ENCODE peak calls at places on chromosome 11, in ten cellular contexts. A, G, J, X, W, B, I, O, M and F are unnamed samples.

GRCh38 chr11:7415537-7415817 is 69.8 kb upstream of the OLFML1 start:
- DNase-seq in A (no peak), B (no peak), X (no peak), G (no peak), O (no peak), J (no peak), W (no peak), I (no peak), M (no peak), F (no peak)

GRCh38 chr11:130783322-130783721 is 133.0 kb downstream of the SNX19 start:
- DNase-seq in A (no peak), G (no peak), X (no peak), W (no peak), M (no peak), O (peak), I (no peak), B (no peak), J (no peak), F (no peak)

GRCh38 chr11:113473983-113474361 is 1.2 kb downstream of the DRD2 start:
- DNase-seq in W (no peak), X (no peak), I (no peak), A (no peak), M (no peak), J (no peak), G (no peak), O (no peak), B (no peak), F (no peak)

GRCh38 chr11:64090811-64091516 is 55.2 kb downstream of the FLRT1 start:
- DNase-seq in O (peak), J (peak), G (no peak), B (no peak), A (peak), X (peak), M (peak), I (no peak), W (peak), F (no peak)

GRCh38 chr11:15565846-15566245 is 451.1 kb downstream of the INSC start:
- DNase-seq in X (no peak), I (no peak), G (no peak), O (no peak), W (no peak), B (no peak), J (no peak), M (no peak), A (no peak), F (no peak)

GRCh38 chr11:1889941-1890855 is 1.5 kb downstream of the PRR33 start:
- DNase-seq in G (no peak), A (no peak), B (no peak), X (no peak), O (no peak), I (no peak), W (no peak), J (no peak), M (no peak), F (no peak)

GRCh38 chr11:8839957-8840945 is 70.7 kb upstream of the AKIP1 start:
- DNase-seq in W (peak), O (peak), X (no peak), I (peak), G (peak), M (peak), A (peak), J (peak), B (peak), F (no peak)

GRCh38 chr11:15175780-15176179 is 61.1 kb downstream of the INSC start:
- DNase-seq in B (no peak), A (peak), W (no peak), O (no peak), G (no peak), I (no peak), J (no peak), M (no peak), X (no peak), F (no peak)

GRCh38 chr11:70073188-70073817 is 4.8 kb upstream of the ANO1 start:
- DNase-seq in B (no peak), J (no peak), G (peak), I (no peak), W (peak), O (peak), M (no peak), A (peak), X (no peak), F (no peak)

GRCh38 chr11:2186669-2187266 is 15.2 kb upstream of the TH start:
- DNase-seq in M (peak), O (peak), I (peak), G (peak), X (no peak), W (no peak), B (no peak), J (peak), A (peak), F (no peak)

GRCh38 chr11:65432133-65432650 is 9.6 kb downstream of the NEAT1 start:
- DNase-seq in X (no peak), W (peak), G (no peak), I (no peak), A (no peak), M (peak), B (no peak), O (peak), J (no peak), F (no peak)

GRCh38 chr11:71282581-71283351 is 30.4 kb upstream of the SHANK2 start:
- DNase-seq in W (no peak), O (no peak), X (no peak), M (no peak), I (peak), G (peak), A (peak), J (no peak), B (peak), F (no peak)

GRCh38 chr11:4862447-4863236 is 13.6 kb upstream of the OR51S1 start:
- DNase-seq in I (no peak), A (peak), J (peak), O (no peak), B (no peak), X (no peak), M (no peak), G (peak), W (no peak), F (no peak)

GRCh38 chr11:15743244-15743629 is 613.1 kb downstream of the SOX6 start:
- DNase-seq in B (no peak), G (no peak), I (no peak), A (no peak), W (no peak), X (no peak), J (no peak), M (no peak), O (no peak), F (no peak)

GRCh38 chr11:130581631-130582030 is 133.2 kb downstream of the ADAMTS15 start:
- DNase-seq in W (peak), M (peak), I (no peak), O (peak), J (peak), X (no peak), G (no peak), B (no peak), A (no peak), F (no peak)

GRCh38 chr11:120135838-120136237 is 2.1 kb downstream of the TRIM29 start:
- DNase-seq in M (no peak), O (no peak), G (no peak), B (peak), A (no peak), I (no peak), W (no peak), X (no peak), J (no peak), F (no peak)

GRCh38 chr11:69000831-69001245 is 12.2 kb downstream of the MRGPRF start:
- DNase-seq in A (peak), G (peak), I (peak), J (no peak), X (no peak), W (peak), B (peak), O (peak), M (peak), F (peak)

GRCh38 chr11:77775941-77776340 is 44.6 kb downstream of the RSF1 start:
- DNase-seq in O (no peak), A (no peak), J (no peak), X (no peak), M (no peak), G (no peak), B (no peak), I (no peak), W (no peak), F (no peak)

GRCh38 chr11:125376117-125376516 is 119.9 kb downstream of the FEZ1 start:
- DNase-seq in G (peak), O (peak), X (no peak), W (no peak), B (no peak), A (peak), M (no peak), J (peak), I (no peak), F (no peak)

GRCh38 chr11:96242191-96242845 is 100.7 kb downstream of the MAML2 start:
- DNase-seq in J (no peak), O (peak), B (no peak), G (no peak), W (peak), I (no peak), M (peak), X (peak), A (no peak), F (no peak)

GRCh38 chr11:44611687-44612437 is 46.4 kb downstream of the CD82 start:
- DNase-seq in X (no peak), A (no peak), M (no peak), O (no peak), G (no peak), W (no peak), B (no peak), J (peak), I (no peak), F (no peak)

GRCh38 chr11:35040221-35040942 is 98.6 kb upstream of the CD44 start:
- DNase-seq in W (peak), M (peak), O (peak), I (no peak), J (no peak), A (no peak), B (no peak), X (no peak), G (no peak), F (no peak)

GRCh38 chr11:74462009-74462408 is 5.3 kb downstream of the KCNE3 start:
- DNase-seq in W (peak), J (peak), M (peak), G (no peak), B (peak), X (no peak), I (peak), A (peak), O (peak), F (peak)

GRCh38 chr11:78227906-78228305 is 39.2 kb downstream of the USP35 start:
- DNase-seq in J (no peak), X (no peak), I (no peak), M (no peak), B (no peak), A (no peak), G (no peak), O (no peak), W (no peak), F (no peak)

GRCh38 chr11:134509381-134510068 is 97.5 kb upstream of the B3GAT1 start:
- DNase-seq in X (no peak), W (no peak), I (no peak), O (no peak), J (no peak), G (no peak), A (peak), B (no peak), M (no peak), F (peak)

GRCh38 chr11:125903753-125904659 is at the start of gene DDX25:
- DNase-seq in J (peak), O (no peak), W (no peak), M (no peak), G (peak), X (no peak), A (peak), I (no peak), B (no peak), F (no peak)

GRCh38 chr11:17763244-17763643 is 28.7 kb downstream of the KCNC1 start:
- DNase-seq in X (no peak), M (no peak), W (no peak), I (no peak), B (no peak), G (no peak), A (no peak), O (no peak), J (no peak), F (peak)

GRCh38 chr11:45289369-45289768 is 3.2 kb upstream of the SYT13 start:
- DNase-seq in M (peak), J (no peak), G (no peak), B (no peak), O (peak), A (no peak), I (no peak), W (peak), X (no peak), F (no peak)

GRCh38 chr11:128862913-128863660 is 4.0 kb downstream of the KCNJ1 start:
- DNase-seq in A (no peak), M (peak), W (peak), X (no peak), I (no peak), G (no peak), O (peak), B (no peak), J (no peak), F (no peak)

GRCh38 chr11:65528819-65529350 is 4.0 kb downstream of the SCYL1 start:
- DNase-seq in G (no peak), X (no peak), A (no peak), I (no peak), W (no peak), M (no peak), B (no peak), O (no peak), J (no peak), F (no peak)

GRCh38 chr11:60776167-60776566 is 9.0 kb upstream of the MS4A10 start:
- DNase-seq in A (no peak), X (no peak), W (no peak), G (no peak), B (no peak), O (no peak), I (no peak), M (no peak), J (no peak), F (peak)

GRCh38 chr11:60775420-60775961 is 9.6 kb upstream of the MS4A10 start:
- DNase-seq in B (peak), X (peak), M (peak), A (peak), I (peak), G (peak), O (peak), J (peak), W (peak), F (peak)

GRCh38 chr11:60777106-60777505 is 8.0 kb upstream of the MS4A10 start:
- DNase-seq in J (no peak), G (no peak), W (no peak), A (no peak), O (no peak), B (no peak), X (no peak), I (no peak), M (no peak), F (peak)

GRCh38 chr11:60780065-60780464 is 5.1 kb upstream of the MS4A10 start:
- DNase-seq in G (no peak), M (no peak), J (no peak), X (no peak), B (no peak), W (no peak), O (no peak), I (no peak), A (no peak), F (peak)

GRCh38 chr11:60777572-60777971 is 7.6 kb upstream of the MS4A10 start:
- DNase-seq in M (peak), A (no peak), X (no peak), J (no peak), G (no peak), W (peak), B (no peak), I (peak), O (peak), F (peak)
- H3K9ac ChIP-seq in M (no peak), A (no peak), X (no peak), J (no peak), G (no peak), W (no peak), B (no peak), I (no peak), O (peak), F (no peak)

GRCh38 chr11:75516886-75517285 is 8.9 kb downstream of the GDPD5 start:
- DNase-seq in A (no peak), B (no peak), M (no peak), O (no peak), I (no peak), J (no peak), G (no peak), W (no peak), X (no peak), F (no peak)
- H3K9ac ChIP-seq in A (no peak), B (no peak), M (no peak), O (no peak), I (no peak), J (no peak), G (no peak), W (no peak), X (no peak), F (no peak)

GRCh38 chr11:47508595-47509555 is 44.1 kb downstream of the CELF1 start:
- DNase-seq in M (no peak), W (no peak), I (no peak), X (no peak), B (peak), A (no peak), O (no peak), J (peak), G (no peak), F (no peak)
- H3K9ac ChIP-seq in M (no peak), W (no peak), I (no peak), X (no peak), B (peak), A (peak), O (no peak), J (no peak), G (no peak), F (no peak)

GRCh38 chr11:57598831-57599155 is 1.3 kb downstream of the SERPING1 start:
- DNase-seq in W (peak), B (no peak), A (no peak), X (no peak), J (peak), G (no peak), M (peak), O (peak), I (no peak), F (no peak)
- H3K9ac ChIP-seq in W (peak), B (no peak), A (no peak), X (no peak), J (peak), G (no peak), M (peak), O (peak), I (no peak), F (peak)

GRCh38 chr11:67002297-67002913 is 20.5 kb upstream of the SYT12 start:
- DNase-seq in W (no peak), G (peak), B (no peak), A (peak), I (no peak), O (no peak), J (peak), M (no peak), X (no peak), F (no peak)
- H3K9ac ChIP-seq in W (no peak), G (no peak), B (no peak), A (no peak), I (no peak), O (no peak), J (no peak), M (no peak), X (no peak), F (no peak)